ENCODE peak calls at places on chromosomes 6 and 20, in eight cellular contexts. One of them, this sample, is unnamed.

GRCh38 chr6:70411542-70411941 is 1.8 kb upstream of the FAM135A start:
- DNase-seq in RWPE1: no peak
- DNase-seq in HepG2: peak
- DNase-seq in body of pancreas: no peak
- DNase-seq in lung: no peak
- DNase-seq in Peyer's patch: no peak
- DNase-seq in brain microvascular endothelial cell: no peak
- DNase-seq in sigmoid colon: no peak
- DNase-seq in this sample: no peak

GRCh38 chr6:161044335-161044734 is 52.8 kb downstream of the MAP3K4 start:
- DNase-seq in RWPE1: no peak
- DNase-seq in HepG2: no peak
- DNase-seq in body of pancreas: no peak
- DNase-seq in lung: no peak
- DNase-seq in Peyer's patch: no peak
- DNase-seq in brain microvascular endothelial cell: no peak
- DNase-seq in sigmoid colon: no peak
- DNase-seq in this sample: no peak

GRCh38 chr6:142303191-142303564 is 1.4 kb downstream of the ADGRG6 start:
- DNase-seq in RWPE1: no peak
- DNase-seq in HepG2: peak
- DNase-seq in body of pancreas: no peak
- DNase-seq in lung: no peak
- DNase-seq in Peyer's patch: no peak
- DNase-seq in brain microvascular endothelial cell: no peak
- DNase-seq in sigmoid colon: no peak
- DNase-seq in this sample: no peak

GRCh38 chr6:122476131-122476530 is 4.5 kb upstream of the SERINC1 start:
- DNase-seq in RWPE1: peak
- DNase-seq in HepG2: peak
- DNase-seq in body of pancreas: no peak
- DNase-seq in lung: no peak
- DNase-seq in Peyer's patch: no peak
- DNase-seq in brain microvascular endothelial cell: no peak
- DNase-seq in sigmoid colon: no peak
- DNase-seq in this sample: no peak

GRCh38 chr6:132354517-132355167 is 46.6 kb downstream of the MOXD1 start:
- DNase-seq in RWPE1: peak
- DNase-seq in HepG2: no peak
- DNase-seq in body of pancreas: no peak
- DNase-seq in lung: no peak
- DNase-seq in Peyer's patch: peak
- DNase-seq in brain microvascular endothelial cell: peak
- DNase-seq in sigmoid colon: no peak
- DNase-seq in this sample: peak

GRCh38 chr6:138971601-138972000 is 16.5 kb downstream of the REPS1 start:
- DNase-seq in RWPE1: no peak
- DNase-seq in HepG2: no peak
- DNase-seq in body of pancreas: no peak
- DNase-seq in lung: no peak
- DNase-seq in Peyer's patch: no peak
- DNase-seq in brain microvascular endothelial cell: peak
- DNase-seq in sigmoid colon: no peak
- DNase-seq in this sample: no peak

GRCh38 chr20:23268792-23269354 is 81.7 kb upstream of the NXT1 start:
- DNase-seq in RWPE1: no peak
- DNase-seq in HepG2: peak
- DNase-seq in body of pancreas: no peak
- DNase-seq in lung: no peak
- DNase-seq in Peyer's patch: no peak
- DNase-seq in brain microvascular endothelial cell: no peak
- DNase-seq in sigmoid colon: no peak
- DNase-seq in this sample: no peak

GRCh38 chr6:147238164-147238563 is 33.9 kb downstream of the STXBP5 start:
- DNase-seq in RWPE1: no peak
- DNase-seq in HepG2: no peak
- DNase-seq in body of pancreas: no peak
- DNase-seq in lung: no peak
- DNase-seq in Peyer's patch: no peak
- DNase-seq in brain microvascular endothelial cell: no peak
- DNase-seq in sigmoid colon: no peak
- DNase-seq in this sample: no peak

GRCh38 chr6:132959927-132960326 is 145.6 kb downstream of the RPS12 start:
- DNase-seq in RWPE1: no peak
- DNase-seq in HepG2: no peak
- DNase-seq in body of pancreas: no peak
- DNase-seq in lung: no peak
- DNase-seq in Peyer's patch: no peak
- DNase-seq in brain microvascular endothelial cell: no peak
- DNase-seq in sigmoid colon: no peak
- DNase-seq in this sample: no peak

GRCh38 chr6:33974471-33974870 is 170.7 kb upstream of the MLN start:
- DNase-seq in RWPE1: no peak
- DNase-seq in HepG2: no peak
- DNase-seq in body of pancreas: peak
- DNase-seq in lung: no peak
- DNase-seq in Peyer's patch: peak
- DNase-seq in brain microvascular endothelial cell: no peak
- DNase-seq in sigmoid colon: no peak
- DNase-seq in this sample: no peak

GRCh38 chr6:14252271-14252850 is 134.8 kb downstream of the CD83 start:
- DNase-seq in RWPE1: no peak
- DNase-seq in HepG2: no peak
- DNase-seq in body of pancreas: no peak
- DNase-seq in lung: no peak
- DNase-seq in Peyer's patch: no peak
- DNase-seq in brain microvascular endothelial cell: no peak
- DNase-seq in sigmoid colon: no peak
- DNase-seq in this sample: no peak

GRCh38 chr6:127776320-127776719 is 124.5 kb downstream of the THEMIS start:
- DNase-seq in RWPE1: no peak
- DNase-seq in HepG2: no peak
- DNase-seq in body of pancreas: no peak
- DNase-seq in lung: no peak
- DNase-seq in Peyer's patch: no peak
- DNase-seq in brain microvascular endothelial cell: no peak
- DNase-seq in sigmoid colon: no peak
- DNase-seq in this sample: no peak

GRCh38 chr6:84967389-84967788 is 203.0 kb upstream of the TBX18 start:
- DNase-seq in RWPE1: peak
- DNase-seq in HepG2: peak
- DNase-seq in body of pancreas: peak
- DNase-seq in lung: no peak
- DNase-seq in Peyer's patch: no peak
- DNase-seq in brain microvascular endothelial cell: peak
- DNase-seq in sigmoid colon: no peak
- DNase-seq in this sample: no peak

GRCh38 chr6:112839525-112839961 is 492.4 kb downstream of the RFPL4B start:
- DNase-seq in RWPE1: peak
- DNase-seq in HepG2: no peak
- DNase-seq in body of pancreas: no peak
- DNase-seq in lung: no peak
- DNase-seq in Peyer's patch: no peak
- DNase-seq in brain microvascular endothelial cell: peak
- DNase-seq in sigmoid colon: no peak
- DNase-seq in this sample: no peak

DNA sequence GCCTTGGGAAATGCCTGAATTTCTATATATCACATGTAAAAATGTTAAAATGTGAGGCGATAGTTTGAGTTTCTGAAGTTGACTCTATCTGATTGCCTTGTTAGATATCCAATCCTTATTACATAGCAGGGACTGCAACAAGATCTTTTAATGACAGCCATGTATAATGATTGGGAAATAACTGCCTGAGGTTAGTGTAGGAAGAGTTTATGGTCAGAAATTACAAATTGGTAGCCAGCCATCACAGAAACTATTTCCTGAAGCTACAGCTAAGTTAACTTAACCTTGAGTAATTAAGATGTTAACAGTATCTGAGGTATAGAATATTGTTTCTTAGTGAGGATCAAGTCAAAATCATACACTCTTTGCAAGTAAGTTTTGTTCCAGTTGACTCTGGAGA is 41.0 kb downstream of the AKIRIN2 start:
- DNase-seq in RWPE1: no peak
- DNase-seq in HepG2: no peak
- DNase-seq in body of pancreas: no peak
- DNase-seq in lung: no peak
- DNase-seq in Peyer's patch: no peak
- DNase-seq in brain microvascular endothelial cell: no peak
- DNase-seq in sigmoid colon: no peak
- DNase-seq in this sample: no peak
- H3K27ac ChIP-seq in RWPE1: no peak
- H3K27ac ChIP-seq in HepG2: no peak
- H3K27ac ChIP-seq in body of pancreas: no peak
- H3K27ac ChIP-seq in lung: no peak
- H3K27ac ChIP-seq in Peyer's patch: no peak
- H3K27ac ChIP-seq in brain microvascular endothelial cell: no peak
- H3K27ac ChIP-seq in sigmoid colon: peak
- H3K27ac ChIP-seq in this sample: peak

GRCh38 chr6:5747379-5747778 is 259.3 kb downstream of the NRN1 start:
- DNase-seq in RWPE1: no peak
- DNase-seq in HepG2: no peak
- DNase-seq in body of pancreas: no peak
- DNase-seq in lung: no peak
- DNase-seq in Peyer's patch: no peak
- DNase-seq in brain microvascular endothelial cell: no peak
- DNase-seq in sigmoid colon: no peak
- DNase-seq in this sample: no peak

GRCh38 chr6:5744497-5744896 is 262.2 kb downstream of the NRN1 start:
- DNase-seq in RWPE1: no peak
- DNase-seq in HepG2: no peak
- DNase-seq in body of pancreas: no peak
- DNase-seq in lung: no peak
- DNase-seq in Peyer's patch: no peak
- DNase-seq in brain microvascular endothelial cell: no peak
- DNase-seq in sigmoid colon: no peak
- DNase-seq in this sample: no peak

GRCh38 chr6:5749016-5749665 is 257.6 kb downstream of the NRN1 start:
- DNase-seq in RWPE1: no peak
- DNase-seq in HepG2: no peak
- DNase-seq in body of pancreas: no peak
- DNase-seq in lung: no peak
- DNase-seq in Peyer's patch: no peak
- DNase-seq in brain microvascular endothelial cell: no peak
- DNase-seq in sigmoid colon: no peak
- DNase-seq in this sample: no peak

GRCh38 chr6:5745081-5745480 is 261.6 kb downstream of the NRN1 start:
- DNase-seq in RWPE1: no peak
- DNase-seq in HepG2: no peak
- DNase-seq in body of pancreas: no peak
- DNase-seq in lung: no peak
- DNase-seq in Peyer's patch: no peak
- DNase-seq in brain microvascular endothelial cell: no peak
- DNase-seq in sigmoid colon: no peak
- DNase-seq in this sample: no peak

DNA sequence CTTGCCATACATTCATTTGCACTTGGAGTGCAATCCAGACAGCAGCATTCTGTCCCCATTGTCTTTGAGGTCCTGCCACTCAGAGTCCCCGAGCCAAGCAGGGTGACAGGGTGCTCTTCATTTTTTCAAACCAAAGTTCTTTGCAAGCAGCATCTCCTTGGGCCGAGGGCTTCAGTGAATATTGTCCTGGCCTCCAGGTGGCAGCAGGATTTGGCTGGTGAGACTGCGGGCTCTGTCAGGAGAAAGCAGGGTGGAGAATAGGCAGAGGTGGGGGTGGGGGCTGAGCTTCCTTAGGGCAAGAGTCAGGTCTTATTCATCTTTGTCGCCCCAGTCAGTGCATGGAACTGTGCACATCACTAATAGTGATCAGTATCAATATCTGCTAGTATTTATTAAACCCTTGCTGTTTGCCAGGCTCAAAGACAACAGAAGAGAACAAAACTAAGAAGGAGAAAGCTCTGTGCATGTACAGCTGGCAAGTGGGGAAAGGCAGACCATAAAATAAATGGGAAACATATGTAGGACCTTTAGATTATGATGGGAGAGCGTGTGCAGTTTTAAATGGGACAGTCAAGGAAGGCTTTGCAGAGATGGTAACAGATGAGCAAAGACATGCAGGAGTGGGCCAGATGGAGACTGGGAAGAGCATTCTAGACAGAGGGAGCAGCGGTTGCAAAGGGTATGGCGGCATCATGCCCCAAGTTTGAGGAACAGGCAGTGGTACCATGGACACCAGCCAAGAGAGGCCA is 260.2 kb downstream of the NRN1 start:
- DNase-seq in RWPE1: no peak
- DNase-seq in HepG2: no peak
- DNase-seq in body of pancreas: no peak
- DNase-seq in lung: no peak
- DNase-seq in Peyer's patch: no peak
- DNase-seq in brain microvascular endothelial cell: no peak
- DNase-seq in sigmoid colon: no peak
- DNase-seq in this sample: no peak
- TF ChIP-seq CTCF in RWPE1: no peak
- TF ChIP-seq CTCF in HepG2: peak
- TF ChIP-seq CTCF in body of pancreas: no peak
- TF ChIP-seq CTCF in lung: no peak
- TF ChIP-seq CTCF in Peyer's patch: peak
- TF ChIP-seq CTCF in brain microvascular endothelial cell: peak
- TF ChIP-seq CTCF in sigmoid colon: no peak
- TF ChIP-seq CTCF in this sample: no peak

DNA sequence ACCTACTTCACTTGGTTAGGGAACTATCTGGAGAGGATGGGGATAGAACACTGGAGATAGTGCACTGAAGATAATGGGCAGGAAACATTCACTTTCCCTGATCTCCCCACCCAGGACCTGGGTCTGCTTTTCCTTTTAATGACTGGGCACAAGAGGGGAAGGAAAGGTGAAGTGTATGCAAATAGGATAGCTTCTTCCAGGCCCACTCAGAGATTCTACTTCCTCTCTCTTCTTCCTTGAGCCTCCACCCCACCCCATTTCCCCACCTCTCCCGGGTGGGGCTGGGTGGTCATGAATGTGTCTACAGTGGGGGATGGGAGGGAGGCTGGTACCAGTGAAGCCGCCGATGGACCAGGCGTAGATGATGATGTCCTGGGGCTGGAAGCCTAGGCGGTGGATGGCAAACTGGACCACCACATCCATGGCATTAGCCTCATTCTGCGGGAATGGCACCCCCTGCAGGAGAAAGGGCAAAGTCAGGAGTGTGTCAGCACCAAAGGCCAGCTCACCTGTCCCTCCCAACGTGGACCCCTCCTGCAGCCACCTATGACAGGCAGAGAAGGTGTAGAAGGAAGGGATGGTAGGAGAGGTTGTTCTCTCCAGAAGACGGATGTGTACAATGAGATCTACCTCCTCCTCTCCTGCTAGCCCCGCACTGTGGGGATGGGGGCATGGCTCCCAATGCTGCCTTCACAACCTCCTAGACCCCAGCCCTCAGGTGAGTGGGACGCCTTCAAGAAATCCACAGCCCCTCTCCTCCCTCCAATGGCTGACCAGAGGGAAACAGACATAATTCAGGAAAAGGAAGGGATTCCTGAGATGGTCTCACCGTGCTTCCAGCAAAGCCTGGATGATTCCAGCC is 8.6 kb upstream of the LY6G5C start:
- DNase-seq in RWPE1: no peak
- DNase-seq in HepG2: no peak
- DNase-seq in body of pancreas: no peak
- DNase-seq in lung: no peak
- DNase-seq in Peyer's patch: no peak
- DNase-seq in brain microvascular endothelial cell: no peak
- DNase-seq in sigmoid colon: no peak
- DNase-seq in this sample: no peak
- H3K27ac ChIP-seq in RWPE1: peak
- H3K27ac ChIP-seq in HepG2: no peak
- H3K27ac ChIP-seq in body of pancreas: no peak
- H3K27ac ChIP-seq in lung: no peak
- H3K27ac ChIP-seq in Peyer's patch: peak
- H3K27ac ChIP-seq in brain microvascular endothelial cell: no peak
- H3K27ac ChIP-seq in sigmoid colon: no peak
- H3K27ac ChIP-seq in this sample: no peak

GRCh38 chr20:10047427-10047826 is 12.6 kb downstream of the ANKEF1 start:
- DNase-seq in RWPE1: no peak
- DNase-seq in HepG2: peak
- DNase-seq in body of pancreas: no peak
- DNase-seq in lung: no peak
- DNase-seq in Peyer's patch: no peak
- DNase-seq in brain microvascular endothelial cell: no peak
- DNase-seq in sigmoid colon: no peak
- DNase-seq in this sample: no peak
- TF ChIP-seq CTCF in RWPE1: no peak
- TF ChIP-seq CTCF in HepG2: peak
- TF ChIP-seq CTCF in body of pancreas: no peak
- TF ChIP-seq CTCF in lung: no peak
- TF ChIP-seq CTCF in Peyer's patch: no peak
- TF ChIP-seq CTCF in brain microvascular endothelial cell: peak
- TF ChIP-seq CTCF in sigmoid colon: no peak
- TF ChIP-seq CTCF in this sample: no peak